ENCODE peak calls at places on chromosomes 7 and 10, in four cellular contexts. Z is K562, K is HepG2, D is HCT116. C is an unnamed sample. For H3K79me2, the result is how much of the 10 kb centered on the place peaks cover.

GRCh38 chr10:95415631-95416031 is 124.8 kb upstream of the PDLIM1 start:
- DNase-seq in K (no peak), Z (no peak), D (no peak), C (no peak)

GRCh38 chr7:35252584-35252983 is 1.3 kb downstream of the TBX20 start:
- DNase-seq in K (no peak), Z (no peak), D (no peak), C (no peak)

GRCh38 chr10:7818295-7819125 is at the start of gene TAF3:
- DNase-seq in K (peak), Z (peak), D (peak), C (peak)

GRCh38 chr7:146232604-146233003 is 116.0 kb downstream of the CNTNAP2 start:
- DNase-seq in Z (no peak), D (no peak), K (no peak), C (no peak)

GRCh38 chr7:12685550-12685949 is 1.9 kb upstream of the ARL4A start:
- DNase-seq in Z (no peak), K (no peak), D (no peak), C (peak)

GRCh38 chr10:1603181-1603580 is 134.1 kb downstream of the ADARB2 start:
- DNase-seq in D (no peak), K (no peak), Z (no peak), C (no peak)

GRCh38 chr7:28179081-28180030 is 1.2 kb downstream of the JAZF1 start:
- DNase-seq in K (no peak), Z (peak), D (no peak), C (peak)

GRCh38 chr10:83122336-83122735 is 1017.0 kb upstream of the GHITM start:
- DNase-seq in K (no peak), D (no peak), Z (no peak), C (no peak)

GRCh38 chr10:73997479-73997805 is 474 bp upstream of the VCL start:
- DNase-seq in D (no peak), K (no peak), Z (peak), C (no peak)

GRCh38 chr10:86586516-86586915 is 64.9 kb upstream of the WAPL start:
- DNase-seq in Z (no peak), K (no peak), D (no peak), C (no peak)

GRCh38 chr7:155466814-155467675 is 9.1 kb downstream of the EN2 start:
- DNase-seq in D (no peak), Z (no peak), K (peak), C (peak)

GRCh38 chr10:84076047-84076388 is 63.3 kb upstream of the GHITM start:
- DNase-seq in D (no peak), Z (no peak), K (no peak), C (no peak)

GRCh38 chr10:34791228-34791627 is 23.9 kb downstream of the PARD3 start:
- DNase-seq in K (no peak), Z (no peak), D (no peak), C (no peak)

GRCh38 chr10:21497177-21497807 is 28.2 kb downstream of the SKIDA1 start:
- DNase-seq in Z (peak), D (peak), K (peak), C (peak)

GRCh38 chr10:96565774-96566173 is 21.0 kb downstream of the TM9SF3 start:
- DNase-seq in K (no peak), Z (no peak), D (no peak), C (peak)

GRCh38 chr7:913736-914520 is 37.6 kb downstream of the GET4 start:
- DNase-seq in K (no peak), Z (no peak), D (no peak), C (no peak)

GRCh38 chr7:47893238-47893637 is 55.0 kb downstream of the PKD1L1 start:
- DNase-seq in K (peak), D (peak), Z (peak), C (peak)

GRCh38 chr10:70106958-70107791 is 25.4 kb downstream of the AIFM2 start:
- DNase-seq in K (peak), D (no peak), Z (peak), C (peak)

GRCh38 chr7:1899201-1899600 is 229.1 kb downstream of the ELFN1 start:
- DNase-seq in D (no peak), Z (no peak), K (no peak), C (peak)

GRCh38 chr10:74114041-74114448 is 36.6 kb downstream of the AP3M1 start:
- DNase-seq in K (no peak), D (no peak), Z (no peak), C (peak)

GRCh38 chr10:77428776-77429395 is 208.7 kb downstream of the KCNMA1 start:
- DNase-seq in K (peak), D (peak), Z (peak), C (no peak)
- TF ChIP-seq YY1 in K (no peak), D (no peak), Z (no peak), C (no peak)

GRCh38 chr10:88271736-88272135 is 311.4 kb downstream of the RNLS start:
- DNase-seq in Z (no peak), D (no peak), K (no peak), C (no peak)
- H3K79me2 ChIP-seq in Z (under half), D (under half), K (under half), C (under half)

GRCh38 chr10:16794005-16794404 is 23.2 kb downstream of the RSU1 start:
- DNase-seq in D (no peak), Z (no peak), K (no peak), C (no peak)

GRCh38 chr10:16795410-16796073 is 21.7 kb downstream of the RSU1 start:
- DNase-seq in Z (no peak), D (no peak), K (no peak), C (no peak)

GRCh38 chr10:16789266-16789665 is 28.0 kb downstream of the RSU1 start:
- DNase-seq in D (no peak), Z (no peak), K (no peak), C (no peak)

GRCh38 chr10:16789765-16790164 is 27.5 kb downstream of the RSU1 start:
- DNase-seq in K (no peak), Z (no peak), D (no peak), C (no peak)

DNA sequence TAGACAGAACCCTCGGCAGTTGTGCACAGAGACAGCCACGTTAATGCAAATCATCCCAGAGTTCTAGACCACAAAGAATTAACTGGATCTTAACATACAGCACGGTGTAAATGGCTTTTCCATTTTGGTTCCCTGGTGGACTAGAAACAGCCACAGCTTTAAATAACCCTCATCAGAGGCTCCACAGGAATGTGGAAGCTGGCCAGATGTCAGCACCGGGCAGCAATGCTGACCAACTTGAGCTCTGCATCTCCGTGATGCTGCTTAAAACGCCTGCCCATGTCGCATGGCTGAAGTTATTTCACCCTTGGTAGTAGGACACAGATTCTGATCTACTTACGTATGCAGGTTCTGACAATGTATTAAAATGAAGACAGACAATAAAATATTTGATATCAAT is 24.5 kb downstream of the RSU1 start:
- DNase-seq in D (no peak), Z (no peak), K (no peak), C (no peak)
- TF ChIP-seq ELF1 in D (no peak), Z (no peak), K (no peak), C (no peak)

DNA sequence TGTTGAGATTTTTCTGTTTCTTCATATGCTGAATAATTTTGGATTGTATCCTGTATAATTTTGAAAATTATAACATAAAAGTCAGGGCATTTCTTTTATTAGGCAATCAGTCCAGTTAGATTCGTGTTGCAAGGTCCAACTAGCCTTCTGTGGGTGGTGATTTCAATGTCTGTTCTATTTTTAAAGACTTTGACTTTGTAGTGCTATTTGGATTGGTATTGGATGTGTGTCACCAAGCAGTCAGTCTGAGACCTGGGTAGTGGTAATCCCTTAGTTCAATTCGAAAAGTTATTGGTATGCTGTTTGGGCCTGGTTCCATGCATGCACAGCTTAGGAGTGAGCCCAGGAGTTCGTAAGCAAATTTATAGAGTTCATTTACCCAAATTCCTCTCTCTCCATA is 82.2 kb downstream of the EPDR1 start:
- DNase-seq in D (no peak), Z (no peak), K (no peak), C (no peak)
- TF ChIP-seq YY1 in D (no peak), Z (no peak), K (no peak), C (no peak)

C was measured in SK-N-SH.